ENCODE peak calls at places on chromosomes 2 and 18, in five cellular contexts. One of them, this sample, is unnamed.
A peak's percentile ranks its signal among the peaks of the same experiment; 100 is the strongest.

GRCh38 chr2:9291866-9292265 is 85.3 kb downstream of the ASAP2 start:
- DNase-seq in AG10803: no peak
- DNase-seq in kidney epithelial cell: no peak
- DNase-seq in upper lobe of right lung: no peak
- DNase-seq in H7: no peak
- DNase-seq in this sample: no peak

GRCh38 chr2:240557808-240558207 is at the start of gene ANKMY1:
- DNase-seq in AG10803: peak; percentile 69
- DNase-seq in kidney epithelial cell: no peak
- DNase-seq in upper lobe of right lung: peak; percentile 91
- DNase-seq in H7: peak; percentile 99
- DNase-seq in this sample: peak; percentile 78

GRCh38 chr2:105803773-105804172 is 59.1 kb downstream of the NCK2 start:
- DNase-seq in AG10803: peak; percentile 30
- DNase-seq in kidney epithelial cell: no peak
- DNase-seq in upper lobe of right lung: no peak
- DNase-seq in H7: no peak
- DNase-seq in this sample: no peak

GRCh38 chr18:48455555-48456478 is 46.6 kb upstream of the ZBTB7C start:
- DNase-seq in AG10803: peak; percentile 94
- DNase-seq in kidney epithelial cell: peak; percentile 98
- DNase-seq in upper lobe of right lung: no peak
- DNase-seq in H7: no peak
- DNase-seq in this sample: no peak

GRCh38 chr18:49059028-49059670 is 108.4 kb upstream of the SMAD7 start:
- DNase-seq in AG10803: no peak
- DNase-seq in kidney epithelial cell: no peak
- DNase-seq in upper lobe of right lung: no peak
- DNase-seq in H7: no peak
- DNase-seq in this sample: no peak

GRCh38 chr2:42979870-42980763 is 187.7 kb upstream of the HAAO start:
- DNase-seq in AG10803: no peak
- DNase-seq in kidney epithelial cell: no peak
- DNase-seq in upper lobe of right lung: peak; percentile 29
- DNase-seq in H7: no peak
- DNase-seq in this sample: no peak

GRCh38 chr2:196718796-196719564 is 79.5 kb downstream of the CCDC150 start:
- DNase-seq in AG10803: peak; percentile 81
- DNase-seq in kidney epithelial cell: peak; percentile 43
- DNase-seq in upper lobe of right lung: no peak
- DNase-seq in H7: peak; percentile 51
- DNase-seq in this sample: peak; percentile 64

GRCh38 chr2:72984172-72984671 is 66.9 kb downstream of the EMX1 start:
- DNase-seq in AG10803: no peak
- DNase-seq in kidney epithelial cell: no peak
- DNase-seq in upper lobe of right lung: no peak
- DNase-seq in H7: no peak
- DNase-seq in this sample: no peak

GRCh38 chr2:46268196-46268595 is 29.0 kb upstream of the EPAS1 start:
- DNase-seq in AG10803: no peak
- DNase-seq in kidney epithelial cell: no peak
- DNase-seq in upper lobe of right lung: no peak
- DNase-seq in H7: no peak
- DNase-seq in this sample: no peak

GRCh38 chr2:128801581-128801980 is 482.9 kb upstream of the HS6ST1 start:
- DNase-seq in AG10803: no peak
- DNase-seq in kidney epithelial cell: no peak
- DNase-seq in upper lobe of right lung: no peak
- DNase-seq in H7: no peak
- DNase-seq in this sample: peak; percentile 19

GRCh38 chr18:26190506-26190905 is 35.7 kb upstream of the TAF4B start:
- DNase-seq in AG10803: no peak
- DNase-seq in kidney epithelial cell: no peak
- DNase-seq in upper lobe of right lung: no peak
- DNase-seq in H7: no peak
- DNase-seq in this sample: no peak

GRCh38 chr2:176178807-176179271 is 9.6 kb upstream of the HOXD1 start:
- DNase-seq in AG10803: no peak
- DNase-seq in kidney epithelial cell: no peak
- DNase-seq in upper lobe of right lung: no peak
- DNase-seq in H7: no peak
- DNase-seq in this sample: no peak
- H3K4me3 ChIP-seq in AG10803: peak overlapping the region; percentile 58
- H3K4me3 ChIP-seq in kidney epithelial cell: peak overlapping the region; percentile 39
- H3K4me3 ChIP-seq in upper lobe of right lung: peak overlapping the region; percentile 26
- H3K4me3 ChIP-seq in H7: peak overlapping the region; percentile 30
- H3K4me3 ChIP-seq in this sample: peak overlapping the region; percentile 43

GRCh38 chr2:184767059-184767458 is 168.7 kb downstream of the ZNF804A start:
- DNase-seq in AG10803: no peak
- DNase-seq in kidney epithelial cell: no peak
- DNase-seq in upper lobe of right lung: no peak
- DNase-seq in H7: no peak
- DNase-seq in this sample: no peak

GRCh38 chr2:184765048-184765881 is 166.9 kb downstream of the ZNF804A start:
- DNase-seq in AG10803: no peak
- DNase-seq in kidney epithelial cell: no peak
- DNase-seq in upper lobe of right lung: no peak
- DNase-seq in H7: no peak
- DNase-seq in this sample: no peak

GRCh38 chr2:184769038-184769437 is 170.7 kb downstream of the ZNF804A start:
- DNase-seq in AG10803: peak; percentile 11
- DNase-seq in kidney epithelial cell: no peak
- DNase-seq in upper lobe of right lung: no peak
- DNase-seq in H7: no peak
- DNase-seq in this sample: peak; percentile 66

DNA sequence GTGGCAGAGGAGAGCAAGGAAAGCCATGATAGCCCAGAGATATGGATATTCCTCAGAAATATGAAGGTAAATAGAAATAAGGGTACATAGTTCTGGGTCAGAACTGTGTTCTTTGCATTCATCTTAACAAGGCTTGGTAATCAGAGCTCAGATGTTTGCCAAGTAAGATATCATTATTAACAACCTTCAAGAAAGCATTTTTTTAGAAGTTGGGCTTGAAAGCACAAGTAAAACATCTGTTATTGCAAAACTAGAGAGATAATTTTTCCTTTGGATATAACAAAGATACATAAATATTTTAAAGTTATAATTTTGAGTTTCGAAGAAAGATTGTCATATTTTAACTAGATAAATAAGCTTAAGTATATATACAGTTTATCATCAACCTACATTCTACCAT is 171.4 kb downstream of the ZNF804A start:
- DNase-seq in AG10803: no peak
- DNase-seq in kidney epithelial cell: no peak
- DNase-seq in upper lobe of right lung: no peak
- DNase-seq in H7: no peak
- DNase-seq in this sample: no peak
- H3K4me3 ChIP-seq in AG10803: no peak overlapping the region
- H3K4me3 ChIP-seq in kidney epithelial cell: no peak overlapping the region
- H3K4me3 ChIP-seq in upper lobe of right lung: no peak overlapping the region
- H3K4me3 ChIP-seq in H7: no peak overlapping the region
- H3K4me3 ChIP-seq in this sample: no peak overlapping the region

DNA sequence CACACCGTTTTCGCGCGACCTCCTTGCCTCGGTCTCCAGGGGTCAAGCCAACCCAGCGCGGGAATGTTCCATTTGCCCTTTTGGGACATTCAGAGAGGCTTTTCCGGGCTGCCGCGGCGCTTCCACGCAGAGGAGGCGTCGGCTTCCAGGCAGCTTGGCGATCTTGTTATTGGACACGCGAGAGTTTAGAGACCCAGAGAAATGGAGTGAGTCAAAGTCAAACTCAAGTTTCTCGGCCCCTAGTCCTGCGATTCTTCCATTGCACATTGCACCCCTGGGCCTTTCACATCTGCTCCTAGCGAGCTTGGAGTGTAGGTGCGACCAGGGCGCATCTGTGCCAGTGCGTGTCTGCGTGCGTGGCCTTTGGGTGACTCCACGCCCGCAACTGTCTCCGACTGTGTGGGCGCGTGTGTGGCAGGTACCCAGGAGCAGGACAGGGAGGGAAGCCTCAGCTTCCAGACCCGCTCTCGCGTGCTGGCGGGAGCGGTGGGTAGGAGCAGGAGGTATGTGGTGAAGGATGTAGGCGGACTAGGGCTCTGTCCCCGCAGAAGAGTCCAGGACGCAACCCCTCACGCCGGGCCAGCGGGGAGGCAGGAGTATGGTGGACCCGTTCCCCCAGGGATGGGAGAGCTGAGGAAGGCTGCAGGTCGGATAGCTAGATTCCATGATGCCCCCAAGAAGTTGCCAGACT is 13.5 kb downstream of the SIX3 start:
- DNase-seq in AG10803: no peak
- DNase-seq in kidney epithelial cell: no peak
- DNase-seq in upper lobe of right lung: no peak
- DNase-seq in H7: peak; percentile 66
- DNase-seq in this sample: no peak
- H3K4me3 ChIP-seq in AG10803: peak overlapping the region; percentile 26
- H3K4me3 ChIP-seq in kidney epithelial cell: no peak overlapping the region
- H3K4me3 ChIP-seq in upper lobe of right lung: no peak overlapping the region
- H3K4me3 ChIP-seq in H7: peak overlapping the region; percentile 25
- H3K4me3 ChIP-seq in this sample: no peak overlapping the region

DNA sequence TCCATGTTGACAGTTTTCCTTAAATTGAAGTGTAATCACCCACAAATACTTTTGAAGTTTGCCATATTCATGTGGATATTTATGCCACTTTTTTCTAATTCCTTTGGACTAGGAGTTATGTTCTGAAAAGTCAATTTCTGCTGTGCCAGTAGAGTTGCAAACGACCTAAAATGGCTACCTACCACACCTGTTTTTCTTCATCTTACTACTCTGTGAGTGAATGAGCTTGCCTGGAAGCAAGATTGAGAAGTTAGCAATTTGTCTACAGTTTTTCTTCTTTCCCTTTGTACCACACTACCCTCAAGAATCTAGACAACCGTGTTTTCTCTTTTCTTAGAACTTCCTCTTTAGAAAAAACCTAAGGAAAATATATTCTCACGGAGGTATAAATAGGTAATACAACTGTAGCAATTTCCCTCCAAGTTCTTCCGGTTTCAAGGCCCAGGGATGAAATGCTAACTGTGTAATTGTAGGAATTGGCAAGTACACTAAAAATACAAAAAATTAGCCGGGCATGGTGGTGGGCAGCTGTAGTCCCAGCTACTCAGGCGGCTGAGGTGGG is 7.3 kb upstream of the SLC39A10 start:
- DNase-seq in AG10803: no peak
- DNase-seq in kidney epithelial cell: no peak
- DNase-seq in upper lobe of right lung: no peak
- DNase-seq in H7: no peak
- DNase-seq in this sample: no peak
- H3K4me3 ChIP-seq in AG10803: no peak overlapping the region
- H3K4me3 ChIP-seq in kidney epithelial cell: no peak overlapping the region
- H3K4me3 ChIP-seq in upper lobe of right lung: no peak overlapping the region
- H3K4me3 ChIP-seq in H7: no peak overlapping the region
- H3K4me3 ChIP-seq in this sample: no peak overlapping the region

GRCh38 chr2:11851881-11852280 is 105.4 kb downstream of the LPIN1 start:
- DNase-seq in AG10803: no peak
- DNase-seq in kidney epithelial cell: no peak
- DNase-seq in upper lobe of right lung: no peak
- DNase-seq in H7: no peak
- DNase-seq in this sample: no peak

GRCh38 chr2:11855120-11855760 is 108.8 kb downstream of the LPIN1 start:
- DNase-seq in AG10803: no peak
- DNase-seq in kidney epithelial cell: no peak
- DNase-seq in upper lobe of right lung: no peak
- DNase-seq in H7: no peak
- DNase-seq in this sample: no peak

GRCh38 chr2:11850082-11850481 is 103.7 kb downstream of the LPIN1 start:
- DNase-seq in AG10803: no peak
- DNase-seq in kidney epithelial cell: no peak
- DNase-seq in upper lobe of right lung: no peak
- DNase-seq in H7: peak; percentile 48
- DNase-seq in this sample: no peak

GRCh38 chr2:11853197-11853588 is 106.8 kb downstream of the LPIN1 start:
- DNase-seq in AG10803: no peak
- DNase-seq in kidney epithelial cell: no peak
- DNase-seq in upper lobe of right lung: no peak
- DNase-seq in H7: no peak
- DNase-seq in this sample: no peak

GRCh38 chr2:11852526-11853196 is 106.2 kb downstream of the LPIN1 start:
- DNase-seq in AG10803: no peak
- DNase-seq in kidney epithelial cell: no peak
- DNase-seq in upper lobe of right lung: no peak
- DNase-seq in H7: no peak
- DNase-seq in this sample: no peak
- H3K4me3 ChIP-seq in AG10803: no peak overlapping the region
- H3K4me3 ChIP-seq in kidney epithelial cell: no peak overlapping the region
- H3K4me3 ChIP-seq in upper lobe of right lung: no peak overlapping the region
- H3K4me3 ChIP-seq in H7: no peak overlapping the region
- H3K4me3 ChIP-seq in this sample: no peak overlapping the region

DNA sequence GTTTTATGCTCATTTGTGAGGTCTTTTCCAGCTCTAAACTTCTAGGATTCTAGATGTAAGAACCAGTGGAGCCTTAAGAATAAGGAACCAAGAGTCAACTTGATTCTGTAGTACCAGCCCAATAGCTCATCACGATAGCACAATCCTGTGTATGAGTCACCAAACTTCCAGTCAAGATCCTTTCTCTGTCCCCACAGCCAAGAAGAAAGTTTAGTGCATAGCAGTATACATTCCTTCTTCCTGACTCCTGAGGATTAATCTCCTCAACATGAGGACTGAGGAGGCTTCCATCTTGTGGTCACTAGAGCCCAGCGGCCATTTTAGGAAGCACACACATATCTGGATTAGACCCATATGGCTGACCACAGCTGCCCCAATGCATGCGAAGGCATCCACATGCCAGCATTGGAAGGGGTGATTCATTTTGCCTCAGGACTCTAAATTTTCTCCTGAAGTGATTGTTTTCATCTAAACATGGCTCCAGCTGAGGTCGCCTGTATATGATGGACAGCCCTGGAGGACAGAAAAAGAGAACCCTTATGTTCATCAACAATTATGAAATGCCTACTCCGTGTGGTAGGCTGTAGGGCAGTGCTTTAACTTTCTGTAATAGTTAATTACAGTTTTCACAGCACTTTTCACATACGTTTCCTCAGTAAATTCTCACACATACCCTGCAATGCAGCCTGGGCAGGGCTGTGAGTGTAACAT is 53.5 kb downstream of the RASGRP3 start:
- DNase-seq in AG10803: peak; percentile 99
- DNase-seq in kidney epithelial cell: peak; percentile 32
- DNase-seq in upper lobe of right lung: no peak
- DNase-seq in H7: no peak
- DNase-seq in this sample: peak; percentile 88
- H3K4me3 ChIP-seq in AG10803: no peak overlapping the region
- H3K4me3 ChIP-seq in kidney epithelial cell: no peak overlapping the region
- H3K4me3 ChIP-seq in upper lobe of right lung: no peak overlapping the region
- H3K4me3 ChIP-seq in H7: no peak overlapping the region
- H3K4me3 ChIP-seq in this sample: no peak overlapping the region

DNA sequence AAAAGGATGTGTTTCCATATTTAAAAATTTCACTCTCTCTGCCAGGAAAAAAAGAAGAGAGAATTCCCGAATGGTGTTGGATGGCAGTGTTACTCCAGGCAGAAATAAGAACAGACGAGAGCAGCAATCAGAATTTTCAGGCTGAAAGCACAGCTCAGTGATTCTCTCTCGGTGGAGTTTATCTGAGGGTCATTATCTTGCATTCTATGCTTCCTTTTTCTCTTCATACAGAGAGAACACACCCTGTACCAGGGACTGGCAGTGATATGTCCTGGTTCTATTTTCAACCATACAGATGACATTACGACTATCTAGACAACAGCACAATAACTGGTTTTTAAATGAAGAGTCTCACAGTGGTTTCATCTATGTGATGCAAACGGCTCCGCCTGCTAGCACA is 62.0 kb downstream of the CABYR start:
- DNase-seq in AG10803: no peak
- DNase-seq in kidney epithelial cell: no peak
- DNase-seq in upper lobe of right lung: no peak
- DNase-seq in H7: no peak
- DNase-seq in this sample: no peak
- H3K4me3 ChIP-seq in AG10803: no peak overlapping the region
- H3K4me3 ChIP-seq in kidney epithelial cell: no peak overlapping the region
- H3K4me3 ChIP-seq in upper lobe of right lung: no peak overlapping the region
- H3K4me3 ChIP-seq in H7: no peak overlapping the region
- H3K4me3 ChIP-seq in this sample: no peak overlapping the region

GRCh38 chr2:224982910-224983688 is 59.2 kb downstream of the DOCK10 start:
- DNase-seq in AG10803: peak; percentile 86
- DNase-seq in kidney epithelial cell: no peak
- DNase-seq in upper lobe of right lung: no peak
- DNase-seq in H7: no peak
- DNase-seq in this sample: peak; percentile 27
- H3K4me3 ChIP-seq in AG10803: peak overlapping the region; percentile 54
- H3K4me3 ChIP-seq in kidney epithelial cell: no peak overlapping the region
- H3K4me3 ChIP-seq in upper lobe of right lung: peak overlapping the region; percentile 28
- H3K4me3 ChIP-seq in H7: no peak overlapping the region
- H3K4me3 ChIP-seq in this sample: peak overlapping the region; percentile 38

This sample was measured in MG63.